ENCODE peak calls at places on chromosomes 2 and 18, in ten cellular contexts. One of them, this sample, is unnamed.

GRCh38 chr2:160994141-160995002 is 165.9 kb upstream of the TANK start:
- DNase-seq in adipocyte: peak; percentile 97
- DNase-seq in AML-193: peak; percentile 63
- DNase-seq in head of caudate nucleus: peak; percentile 67
- DNase-seq in activated T-helper 1 cell treated with anti-CD3 and anti-CD28 coated beads, Interleukin-2, amount 50 U/mL, for 16 hours: peak; percentile 5
- DNase-seq in HEK293T: peak; percentile 62
- DNase-seq in Right ventricle myocardium superior: peak; percentile 47
- DNase-seq in GM04504: peak; percentile 94
- DNase-seq in NCI-H510A treated with DMSO at 0.1 percent for 48 hours: peak; percentile 81
- DNase-seq in cardiac muscle cell: peak; percentile 85
- DNase-seq in this sample: peak; percentile 15

GRCh38 chr2:241372376-241372992 is 16.4 kb downstream of the FARP2 start:
- DNase-seq in adipocyte: no peak
- DNase-seq in AML-193: no peak
- DNase-seq in head of caudate nucleus: no peak
- DNase-seq in activated T-helper 1 cell treated with anti-CD3 and anti-CD28 coated beads, Interleukin-2, amount 50 U/mL, for 16 hours: no peak
- DNase-seq in HEK293T: no peak
- DNase-seq in Right ventricle myocardium superior: no peak
- DNase-seq in GM04504: no peak
- DNase-seq in NCI-H510A treated with DMSO at 0.1 percent for 48 hours: peak; percentile 33
- DNase-seq in cardiac muscle cell: no peak
- DNase-seq in this sample: no peak

GRCh38 chr2:9693138-9693520 is 62.3 kb upstream of the YWHAQ start:
- DNase-seq in adipocyte: peak; percentile 61
- DNase-seq in AML-193: no peak
- DNase-seq in head of caudate nucleus: no peak
- DNase-seq in activated T-helper 1 cell treated with anti-CD3 and anti-CD28 coated beads, Interleukin-2, amount 50 U/mL, for 16 hours: no peak
- DNase-seq in HEK293T: no peak
- DNase-seq in Right ventricle myocardium superior: peak; percentile 73
- DNase-seq in GM04504: peak; percentile 68
- DNase-seq in NCI-H510A treated with DMSO at 0.1 percent for 48 hours: no peak
- DNase-seq in cardiac muscle cell: no peak
- DNase-seq in this sample: no peak

GRCh38 chr2:72887032-72887835 is at the start of gene SPR:
- DNase-seq in adipocyte: peak; percentile 85
- DNase-seq in AML-193: no peak
- DNase-seq in head of caudate nucleus: peak; percentile 82
- DNase-seq in activated T-helper 1 cell treated with anti-CD3 and anti-CD28 coated beads, Interleukin-2, amount 50 U/mL, for 16 hours: no peak
- DNase-seq in HEK293T: peak; percentile 68
- DNase-seq in Right ventricle myocardium superior: peak; percentile 91
- DNase-seq in GM04504: peak; percentile 12
- DNase-seq in NCI-H510A treated with DMSO at 0.1 percent for 48 hours: peak; percentile 76
- DNase-seq in cardiac muscle cell: peak; percentile 75
- DNase-seq in this sample: no peak

GRCh38 chr2:31428001-31428418 is 13.5 kb upstream of the XDH start:
- DNase-seq in adipocyte: no peak
- DNase-seq in AML-193: no peak
- DNase-seq in head of caudate nucleus: no peak
- DNase-seq in activated T-helper 1 cell treated with anti-CD3 and anti-CD28 coated beads, Interleukin-2, amount 50 U/mL, for 16 hours: no peak
- DNase-seq in HEK293T: no peak
- DNase-seq in Right ventricle myocardium superior: no peak
- DNase-seq in GM04504: no peak
- DNase-seq in NCI-H510A treated with DMSO at 0.1 percent for 48 hours: no peak
- DNase-seq in cardiac muscle cell: no peak
- DNase-seq in this sample: no peak

GRCh38 chr2:56267412-56267788 is 83.6 kb downstream of the CCDC85A start:
- DNase-seq in adipocyte: no peak
- DNase-seq in AML-193: no peak
- DNase-seq in head of caudate nucleus: no peak
- DNase-seq in activated T-helper 1 cell treated with anti-CD3 and anti-CD28 coated beads, Interleukin-2, amount 50 U/mL, for 16 hours: no peak
- DNase-seq in HEK293T: no peak
- DNase-seq in Right ventricle myocardium superior: no peak
- DNase-seq in GM04504: no peak
- DNase-seq in NCI-H510A treated with DMSO at 0.1 percent for 48 hours: no peak
- DNase-seq in cardiac muscle cell: no peak
- DNase-seq in this sample: no peak

GRCh38 chr18:60198063-60198462 is 174.5 kb downstream of the MC4R start:
- DNase-seq in adipocyte: peak; percentile 34
- DNase-seq in AML-193: no peak
- DNase-seq in head of caudate nucleus: no peak
- DNase-seq in activated T-helper 1 cell treated with anti-CD3 and anti-CD28 coated beads, Interleukin-2, amount 50 U/mL, for 16 hours: no peak
- DNase-seq in HEK293T: no peak
- DNase-seq in Right ventricle myocardium superior: no peak
- DNase-seq in GM04504: peak; percentile 24
- DNase-seq in NCI-H510A treated with DMSO at 0.1 percent for 48 hours: no peak
- DNase-seq in cardiac muscle cell: no peak
- DNase-seq in this sample: no peak

GRCh38 chr2:102099536-102100293 is 42.8 kb upstream of the IL1R1 start:
- DNase-seq in adipocyte: peak; percentile 53
- DNase-seq in AML-193: no peak
- DNase-seq in head of caudate nucleus: no peak
- DNase-seq in activated T-helper 1 cell treated with anti-CD3 and anti-CD28 coated beads, Interleukin-2, amount 50 U/mL, for 16 hours: no peak
- DNase-seq in HEK293T: no peak
- DNase-seq in Right ventricle myocardium superior: no peak
- DNase-seq in GM04504: no peak
- DNase-seq in NCI-H510A treated with DMSO at 0.1 percent for 48 hours: no peak
- DNase-seq in cardiac muscle cell: no peak
- DNase-seq in this sample: no peak

GRCh38 chr2:43075906-43076585 is 150.4 kb downstream of the ZFP36L2 start:
- DNase-seq in adipocyte: peak; percentile 66
- DNase-seq in AML-193: no peak
- DNase-seq in head of caudate nucleus: peak; percentile 30
- DNase-seq in activated T-helper 1 cell treated with anti-CD3 and anti-CD28 coated beads, Interleukin-2, amount 50 U/mL, for 16 hours: no peak
- DNase-seq in HEK293T: no peak
- DNase-seq in Right ventricle myocardium superior: no peak
- DNase-seq in GM04504: no peak
- DNase-seq in NCI-H510A treated with DMSO at 0.1 percent for 48 hours: no peak
- DNase-seq in cardiac muscle cell: no peak
- DNase-seq in this sample: no peak

GRCh38 chr2:113136828-113137775 is 9.7 kb downstream of the IL1RN start:
- DNase-seq in adipocyte: peak; percentile 79
- DNase-seq in AML-193: peak; percentile 41
- DNase-seq in head of caudate nucleus: no peak
- DNase-seq in activated T-helper 1 cell treated with anti-CD3 and anti-CD28 coated beads, Interleukin-2, amount 50 U/mL, for 16 hours: no peak
- DNase-seq in HEK293T: peak; percentile 60
- DNase-seq in Right ventricle myocardium superior: no peak
- DNase-seq in GM04504: no peak
- DNase-seq in NCI-H510A treated with DMSO at 0.1 percent for 48 hours: peak; percentile 57
- DNase-seq in cardiac muscle cell: peak; percentile 68
- DNase-seq in this sample: peak; percentile 4

GRCh38 chr2:175371378-175371777 is 189.9 kb upstream of the ATP5MC3 start:
- DNase-seq in adipocyte: no peak
- DNase-seq in AML-193: no peak
- DNase-seq in head of caudate nucleus: no peak
- DNase-seq in activated T-helper 1 cell treated with anti-CD3 and anti-CD28 coated beads, Interleukin-2, amount 50 U/mL, for 16 hours: no peak
- DNase-seq in HEK293T: no peak
- DNase-seq in Right ventricle myocardium superior: no peak
- DNase-seq in GM04504: no peak
- DNase-seq in NCI-H510A treated with DMSO at 0.1 percent for 48 hours: no peak
- DNase-seq in cardiac muscle cell: no peak
- DNase-seq in this sample: no peak

GRCh38 chr2:48723125-48723524 is 32.4 kb downstream of the LHCGR start:
- DNase-seq in adipocyte: peak; percentile 83
- DNase-seq in AML-193: no peak
- DNase-seq in head of caudate nucleus: no peak
- DNase-seq in activated T-helper 1 cell treated with anti-CD3 and anti-CD28 coated beads, Interleukin-2, amount 50 U/mL, for 16 hours: no peak
- DNase-seq in HEK293T: no peak
- DNase-seq in Right ventricle myocardium superior: no peak
- DNase-seq in GM04504: peak; percentile 59
- DNase-seq in NCI-H510A treated with DMSO at 0.1 percent for 48 hours: no peak
- DNase-seq in cardiac muscle cell: no peak
- DNase-seq in this sample: no peak

GRCh38 chr2:149084924-149085795 is 46.7 kb downstream of the LYPD6B start:
- DNase-seq in adipocyte: peak; percentile 85
- DNase-seq in AML-193: peak; percentile 86
- DNase-seq in head of caudate nucleus: no peak
- DNase-seq in activated T-helper 1 cell treated with anti-CD3 and anti-CD28 coated beads, Interleukin-2, amount 50 U/mL, for 16 hours: no peak
- DNase-seq in HEK293T: no peak
- DNase-seq in Right ventricle myocardium superior: no peak
- DNase-seq in GM04504: peak; percentile 19
- DNase-seq in NCI-H510A treated with DMSO at 0.1 percent for 48 hours: no peak
- DNase-seq in cardiac muscle cell: no peak
- DNase-seq in this sample: no peak

GRCh38 chr2:71607490-71607889 is 154.1 kb downstream of the DYSF start:
- DNase-seq in adipocyte: no peak
- DNase-seq in AML-193: no peak
- DNase-seq in head of caudate nucleus: peak; percentile 28
- DNase-seq in activated T-helper 1 cell treated with anti-CD3 and anti-CD28 coated beads, Interleukin-2, amount 50 U/mL, for 16 hours: no peak
- DNase-seq in HEK293T: no peak
- DNase-seq in Right ventricle myocardium superior: no peak
- DNase-seq in GM04504: no peak
- DNase-seq in NCI-H510A treated with DMSO at 0.1 percent for 48 hours: no peak
- DNase-seq in cardiac muscle cell: no peak
- DNase-seq in this sample: no peak

GRCh38 chr2:11357428-11357972 is 13.1 kb upstream of the ROCK2 start:
- DNase-seq in adipocyte: peak; percentile 77
- DNase-seq in AML-193: no peak
- DNase-seq in head of caudate nucleus: no peak
- DNase-seq in activated T-helper 1 cell treated with anti-CD3 and anti-CD28 coated beads, Interleukin-2, amount 50 U/mL, for 16 hours: no peak
- DNase-seq in HEK293T: no peak
- DNase-seq in Right ventricle myocardium superior: no peak
- DNase-seq in GM04504: no peak
- DNase-seq in NCI-H510A treated with DMSO at 0.1 percent for 48 hours: no peak
- DNase-seq in cardiac muscle cell: peak; percentile 38
- DNase-seq in this sample: no peak

GRCh38 chr18:67783215-67783946 is 266.9 kb upstream of the DSEL start:
- DNase-seq in adipocyte: peak; percentile 81
- DNase-seq in AML-193: no peak
- DNase-seq in head of caudate nucleus: no peak
- DNase-seq in activated T-helper 1 cell treated with anti-CD3 and anti-CD28 coated beads, Interleukin-2, amount 50 U/mL, for 16 hours: no peak
- DNase-seq in HEK293T: no peak
- DNase-seq in Right ventricle myocardium superior: no peak
- DNase-seq in GM04504: peak; percentile 59
- DNase-seq in NCI-H510A treated with DMSO at 0.1 percent for 48 hours: no peak
- DNase-seq in cardiac muscle cell: no peak
- DNase-seq in this sample: no peak

GRCh38 chr2:136319227-136319626 is 201.3 kb upstream of the CXCR4 start:
- DNase-seq in adipocyte: no peak
- DNase-seq in AML-193: peak; percentile 37
- DNase-seq in head of caudate nucleus: no peak
- DNase-seq in activated T-helper 1 cell treated with anti-CD3 and anti-CD28 coated beads, Interleukin-2, amount 50 U/mL, for 16 hours: no peak
- DNase-seq in HEK293T: no peak
- DNase-seq in Right ventricle myocardium superior: no peak
- DNase-seq in GM04504: no peak
- DNase-seq in NCI-H510A treated with DMSO at 0.1 percent for 48 hours: no peak
- DNase-seq in cardiac muscle cell: no peak
- DNase-seq in this sample: no peak

GRCh38 chr2:240603081-240603835 is 16.7 kb downstream of the CAPN10 start:
- DNase-seq in adipocyte: no peak
- DNase-seq in AML-193: no peak
- DNase-seq in head of caudate nucleus: no peak
- DNase-seq in activated T-helper 1 cell treated with anti-CD3 and anti-CD28 coated beads, Interleukin-2, amount 50 U/mL, for 16 hours: no peak
- DNase-seq in HEK293T: no peak
- DNase-seq in Right ventricle myocardium superior: peak; percentile 26
- DNase-seq in GM04504: no peak
- DNase-seq in NCI-H510A treated with DMSO at 0.1 percent for 48 hours: no peak
- DNase-seq in cardiac muscle cell: no peak
- DNase-seq in this sample: no peak

GRCh38 chr2:203809084-203809521 is 58.5 kb upstream of the CTLA4 start:
- DNase-seq in adipocyte: peak; percentile 34
- DNase-seq in AML-193: no peak
- DNase-seq in head of caudate nucleus: no peak
- DNase-seq in activated T-helper 1 cell treated with anti-CD3 and anti-CD28 coated beads, Interleukin-2, amount 50 U/mL, for 16 hours: no peak
- DNase-seq in HEK293T: no peak
- DNase-seq in Right ventricle myocardium superior: no peak
- DNase-seq in GM04504: no peak
- DNase-seq in NCI-H510A treated with DMSO at 0.1 percent for 48 hours: no peak
- DNase-seq in cardiac muscle cell: no peak
- DNase-seq in this sample: no peak

GRCh38 chr2:40317047-40317446 is 134.8 kb downstream of the SLC8A1 start:
- DNase-seq in adipocyte: peak; percentile 23
- DNase-seq in AML-193: no peak
- DNase-seq in head of caudate nucleus: no peak
- DNase-seq in activated T-helper 1 cell treated with anti-CD3 and anti-CD28 coated beads, Interleukin-2, amount 50 U/mL, for 16 hours: no peak
- DNase-seq in HEK293T: no peak
- DNase-seq in Right ventricle myocardium superior: no peak
- DNase-seq in GM04504: no peak
- DNase-seq in NCI-H510A treated with DMSO at 0.1 percent for 48 hours: no peak
- DNase-seq in cardiac muscle cell: no peak
- DNase-seq in this sample: no peak

GRCh38 chr18:22625406-22625805 is 207.7 kb upstream of the CTAGE1 start:
- DNase-seq in adipocyte: no peak
- DNase-seq in AML-193: no peak
- DNase-seq in head of caudate nucleus: no peak
- DNase-seq in activated T-helper 1 cell treated with anti-CD3 and anti-CD28 coated beads, Interleukin-2, amount 50 U/mL, for 16 hours: no peak
- DNase-seq in HEK293T: no peak
- DNase-seq in Right ventricle myocardium superior: no peak
- DNase-seq in GM04504: no peak
- DNase-seq in NCI-H510A treated with DMSO at 0.1 percent for 48 hours: no peak
- DNase-seq in cardiac muscle cell: no peak
- DNase-seq in this sample: no peak

GRCh38 chr2:45681675-45682074 is 30.2 kb downstream of the PRKCE start:
- DNase-seq in adipocyte: peak; percentile 24
- DNase-seq in AML-193: peak; percentile 19
- DNase-seq in head of caudate nucleus: no peak
- DNase-seq in activated T-helper 1 cell treated with anti-CD3 and anti-CD28 coated beads, Interleukin-2, amount 50 U/mL, for 16 hours: no peak
- DNase-seq in HEK293T: peak; percentile 12
- DNase-seq in Right ventricle myocardium superior: no peak
- DNase-seq in GM04504: peak; percentile 79
- DNase-seq in NCI-H510A treated with DMSO at 0.1 percent for 48 hours: peak; percentile 23
- DNase-seq in cardiac muscle cell: no peak
- DNase-seq in this sample: no peak

GRCh38 chr18:9848170-9848854 is 37.5 kb upstream of the TXNDC2 start:
- DNase-seq in adipocyte: no peak
- DNase-seq in AML-193: no peak
- DNase-seq in head of caudate nucleus: no peak
- DNase-seq in activated T-helper 1 cell treated with anti-CD3 and anti-CD28 coated beads, Interleukin-2, amount 50 U/mL, for 16 hours: no peak
- DNase-seq in HEK293T: no peak
- DNase-seq in Right ventricle myocardium superior: no peak
- DNase-seq in GM04504: no peak
- DNase-seq in NCI-H510A treated with DMSO at 0.1 percent for 48 hours: no peak
- DNase-seq in cardiac muscle cell: no peak
- DNase-seq in this sample: no peak

GRCh38 chr2:122061206-122061605 is 305.8 kb downstream of the TSN start:
- DNase-seq in adipocyte: no peak
- DNase-seq in AML-193: no peak
- DNase-seq in head of caudate nucleus: no peak
- DNase-seq in activated T-helper 1 cell treated with anti-CD3 and anti-CD28 coated beads, Interleukin-2, amount 50 U/mL, for 16 hours: no peak
- DNase-seq in HEK293T: no peak
- DNase-seq in Right ventricle myocardium superior: no peak
- DNase-seq in GM04504: no peak
- DNase-seq in NCI-H510A treated with DMSO at 0.1 percent for 48 hours: no peak
- DNase-seq in cardiac muscle cell: no peak
- DNase-seq in this sample: no peak

GRCh38 chr18:21682276-21683051 is 22.1 kb downstream of the ABHD3 start:
- DNase-seq in adipocyte: peak; percentile 12
- DNase-seq in AML-193: peak; percentile 80
- DNase-seq in head of caudate nucleus: no peak
- DNase-seq in activated T-helper 1 cell treated with anti-CD3 and anti-CD28 coated beads, Interleukin-2, amount 50 U/mL, for 16 hours: no peak
- DNase-seq in HEK293T: no peak
- DNase-seq in Right ventricle myocardium superior: no peak
- DNase-seq in GM04504: peak; percentile 46
- DNase-seq in NCI-H510A treated with DMSO at 0.1 percent for 48 hours: no peak
- DNase-seq in cardiac muscle cell: no peak
- DNase-seq in this sample: no peak

GRCh38 chr18:21242141-21243040 is at the start of gene GREB1L:
- DNase-seq in adipocyte: peak; percentile 89
- DNase-seq in AML-193: no peak
- DNase-seq in head of caudate nucleus: peak; percentile 85
- DNase-seq in activated T-helper 1 cell treated with anti-CD3 and anti-CD28 coated beads, Interleukin-2, amount 50 U/mL, for 16 hours: no peak
- DNase-seq in HEK293T: peak; percentile 87
- DNase-seq in Right ventricle myocardium superior: peak; percentile 71
- DNase-seq in GM04504: peak; percentile 48
- DNase-seq in NCI-H510A treated with DMSO at 0.1 percent for 48 hours: no peak
- DNase-seq in cardiac muscle cell: peak; percentile 87
- DNase-seq in this sample: no peak

GRCh38 chr18:34801769-34802168 is 91.7 kb downstream of the DTNA start:
- DNase-seq in adipocyte: peak; percentile 12
- DNase-seq in AML-193: no peak
- DNase-seq in head of caudate nucleus: no peak
- DNase-seq in activated T-helper 1 cell treated with anti-CD3 and anti-CD28 coated beads, Interleukin-2, amount 50 U/mL, for 16 hours: no peak
- DNase-seq in HEK293T: no peak
- DNase-seq in Right ventricle myocardium superior: no peak
- DNase-seq in GM04504: peak; percentile 40
- DNase-seq in NCI-H510A treated with DMSO at 0.1 percent for 48 hours: no peak
- DNase-seq in cardiac muscle cell: no peak
- DNase-seq in this sample: no peak

GRCh38 chr18:41004320-41004719 is 950.7 kb upstream of the PIK3C3 start:
- DNase-seq in adipocyte: no peak
- DNase-seq in AML-193: no peak
- DNase-seq in head of caudate nucleus: no peak
- DNase-seq in activated T-helper 1 cell treated with anti-CD3 and anti-CD28 coated beads, Interleukin-2, amount 50 U/mL, for 16 hours: no peak
- DNase-seq in HEK293T: peak; percentile 10
- DNase-seq in Right ventricle myocardium superior: no peak
- DNase-seq in GM04504: no peak
- DNase-seq in NCI-H510A treated with DMSO at 0.1 percent for 48 hours: no peak
- DNase-seq in cardiac muscle cell: no peak
- DNase-seq in this sample: no peak